ENCODE peak calls at places on chromosome 7, in four cellular contexts. W, N, K and P are unnamed samples.

GRCh38 chr7:156722427-156722826 is 81.9 kb downstream of the RNF32 start:
- DNase-seq in W (no peak), N (no peak), K (no peak), P (no peak)

GRCh38 chr7:105643857-105644256 is 62.6 kb upstream of the EFCAB10 start:
- DNase-seq in W (no peak), N (no peak), K (no peak), P (no peak)

GRCh38 chr7:158672975-158673374 is 31.6 kb downstream of the NCAPG2 start:
- DNase-seq in W (peak; percentile 66), N (no peak), K (no peak), P (no peak)

GRCh38 chr7:830069-830468 is 2.2 kb upstream of the SUN1 start:
- DNase-seq in W (no peak), N (no peak), K (no peak), P (no peak)

GRCh38 chr7:3064077-3064476 is 20.4 kb upstream of the CARD11 start:
- DNase-seq in W (no peak), N (no peak), K (no peak), P (no peak)

GRCh38 chr7:107173191-107173590 is 4.4 kb downstream of the HBP1 start:
- DNase-seq in W (no peak), N (no peak), K (no peak), P (no peak)

GRCh38 chr7:104848386-104848990 is 165.5 kb upstream of the KMT2E start:
- DNase-seq in W (peak; percentile 38), N (peak; percentile 59), K (peak; percentile 57), P (peak; percentile 61)

GRCh38 chr7:159091480-159092475 is 52.9 kb downstream of the VIPR2 start:
- DNase-seq in W (no peak), N (no peak), K (peak; percentile 21), P (no peak)

GRCh38 chr7:81186691-81187090 is 267.8 kb upstream of the SEMA3C start:
- DNase-seq in W (no peak), N (no peak), K (no peak), P (no peak)

GRCh38 chr7:36002900-36003299 is 150.2 kb upstream of the EEPD1 start:
- DNase-seq in W (no peak), N (no peak), K (no peak), P (no peak)

GRCh38 chr7:121080913-121081326 is 92.4 kb downstream of the CPED1 start:
- DNase-seq in W (no peak), N (no peak), K (no peak), P (no peak)

GRCh38 chr7:70076325-70076724 is 478.1 kb downstream of the AUTS2 start:
- DNase-seq in W (no peak), N (no peak), K (no peak), P (no peak)

GRCh38 chr7:128886391-128887168 is 23.9 kb downstream of the ATP6V1F start:
- DNase-seq in W (no peak), N (no peak), K (no peak), P (no peak)

GRCh38 chr7:110590415-110590814 is 500.5 kb upstream of the LRRN3 start:
- DNase-seq in W (no peak), N (no peak), K (no peak), P (no peak)

GRCh38 chr7:778968-779451 is 51.9 kb upstream of the PRKAR1B start:
- DNase-seq in W (no peak), N (no peak), K (no peak), P (no peak)

GRCh38 chr7:99928994-99929729 is at the start of gene GJC3:
- DNase-seq in W (peak; percentile 75), N (peak; percentile 61), K (peak; percentile 48), P (no peak)

GRCh38 chr7:105222953-105223352 is 165.8 kb downstream of the SRPK2 start:
- DNase-seq in W (no peak), N (no peak), K (no peak), P (no peak)

GRCh38 chr7:74199551-74200355 is 10.1 kb upstream of the LAT2 start:
- DNase-seq in W (no peak), N (no peak), K (no peak), P (no peak)

GRCh38 chr7:143129051-143129450 is 2.8 kb upstream of the PIP start:
- DNase-seq in W (no peak), N (no peak), K (no peak), P (no peak)

GRCh38 chr7:155431711-155432110 is 26.2 kb upstream of the EN2 start:
- DNase-seq in W (no peak), N (no peak), K (no peak), P (no peak)

GRCh38 chr7:71348751-71349415 is 216.9 kb downstream of the GALNT17 start:
- DNase-seq in W (no peak), N (no peak), K (no peak), P (no peak)

GRCh38 chr7:68216046-68216445 is 1219.4 kb downstream of the TYW1 start:
- DNase-seq in W (no peak), N (no peak), K (no peak), P (no peak)

GRCh38 chr7:35802649-35803048 is 1.8 kb downstream of the SEPTIN7 start:
- DNase-seq in W (no peak), N (no peak), K (no peak), P (no peak)

GRCh38 chr7:99031496-99031895 is 112.4 kb downstream of the SMURF1 start:
- DNase-seq in W (no peak), N (no peak), K (no peak), P (no peak)

GRCh38 chr7:32335107-32335506 is 155.1 kb downstream of the LSM5 start:
- DNase-seq in W (peak; percentile 16), N (no peak), K (no peak), P (no peak)

GRCh38 chr7:45001138-45001694 is 1.2 kb downstream of the CCM2 start:
- DNase-seq in W (no peak), N (no peak), K (no peak), P (no peak)

GRCh38 chr7:139784643-139785042 is 6.8 kb upstream of the HIPK2 start:
- DNase-seq in W (no peak), N (no peak), K (no peak), P (no peak)

GRCh38 chr7:23333671-23334246 is 34.6 kb downstream of the MALSU1 start:
- DNase-seq in W (peak; percentile 88), N (no peak), K (no peak), P (no peak)

GRCh38 chr7:68720722-68721121 is 877.6 kb upstream of the AUTS2 start:
- DNase-seq in W (no peak), N (no peak), K (no peak), P (no peak)

GRCh38 chr7:69018200-69018599 is 580.1 kb upstream of the AUTS2 start:
- DNase-seq in W (no peak), N (no peak), K (no peak), P (no peak)

GRCh38 chr7:23893172-23893941 is 183.3 kb downstream of the STK31 start:
- DNase-seq in W (peak; percentile 17), N (no peak), K (no peak), P (no peak)

GRCh38 chr7:134632937-134633540 is 13.6 kb upstream of the BPGM start:
- DNase-seq in W (peak; percentile 73), N (no peak), K (no peak), P (no peak)

GRCh38 chr7:26250239-26250638 is 41.4 kb upstream of the SNX10 start:
- DNase-seq in W (no peak), N (no peak), K (no peak), P (no peak)

GRCh38 chr7:102439963-102440795 is 6.8 kb downstream of the ORAI2 start:
- DNase-seq in W (peak; percentile 70), N (no peak), K (no peak), P (no peak)

GRCh38 chr7:34430456-34430855 is 227.6 kb upstream of the NPSR1 start:
- DNase-seq in W (peak; percentile 30), N (no peak), K (no peak), P (no peak)
- TF ChIP-seq CTCF in W (peak; percentile 50), N (no peak), K (no peak), P (no peak)

DNA sequence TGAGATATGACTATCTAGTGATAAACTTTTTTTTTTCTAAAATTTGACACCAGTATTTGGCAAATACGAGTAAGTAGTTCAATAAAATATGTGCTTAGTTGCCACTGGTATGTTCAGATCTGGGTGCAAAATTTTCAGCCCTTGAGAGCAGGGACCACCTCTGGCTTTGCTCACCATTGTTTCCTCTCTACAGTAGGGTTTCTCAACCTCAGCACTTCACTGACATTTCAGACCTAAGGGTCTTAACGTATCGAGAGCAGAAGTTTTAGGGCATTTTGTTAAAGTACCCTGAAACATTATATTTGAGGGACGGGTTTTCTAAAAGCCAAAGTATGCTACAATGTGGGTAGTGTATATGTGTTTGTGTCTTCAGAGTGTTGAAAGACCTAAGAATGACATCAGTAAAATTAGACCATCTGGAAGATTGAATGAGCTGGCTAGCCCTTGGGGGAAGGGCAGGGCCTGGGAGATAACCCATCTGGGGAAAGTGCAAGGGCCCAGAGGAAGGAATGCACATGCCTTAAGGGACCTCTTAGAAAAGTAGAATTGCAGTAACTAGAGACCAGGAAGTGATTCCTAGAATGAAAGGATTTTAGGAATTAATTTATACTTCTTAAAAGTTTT is 11.8 kb downstream of the BZW2 start:
- DNase-seq in W (peak; percentile 77), N (no peak), K (no peak), P (no peak)
- TF ChIP-seq CTCF in W (no peak), N (no peak), K (no peak), P (no peak)

GRCh38 chr7:51077951-51078350 is 238.7 kb downstream of the COBL start:
- DNase-seq in W (no peak), N (no peak), K (no peak), P (no peak)

GRCh38 chr7:51081270-51081890 is 235.2 kb downstream of the COBL start:
- DNase-seq in W (no peak), N (no peak), K (no peak), P (no peak)

GRCh38 chr7:51080622-51081269 is 235.9 kb downstream of the COBL start:
- DNase-seq in W (no peak), N (no peak), K (no peak), P (no peak)

GRCh38 chr7:51078653-51079052 is 238.0 kb downstream of the COBL start:
- DNase-seq in W (no peak), N (no peak), K (no peak), P (no peak)

GRCh38 chr7:51079494-51079893 is 237.1 kb downstream of the COBL start:
- DNase-seq in W (no peak), N (no peak), K (no peak), P (no peak)
- TF ChIP-seq CTCF in W (no peak), N (no peak), K (no peak), P (no peak)

DNA sequence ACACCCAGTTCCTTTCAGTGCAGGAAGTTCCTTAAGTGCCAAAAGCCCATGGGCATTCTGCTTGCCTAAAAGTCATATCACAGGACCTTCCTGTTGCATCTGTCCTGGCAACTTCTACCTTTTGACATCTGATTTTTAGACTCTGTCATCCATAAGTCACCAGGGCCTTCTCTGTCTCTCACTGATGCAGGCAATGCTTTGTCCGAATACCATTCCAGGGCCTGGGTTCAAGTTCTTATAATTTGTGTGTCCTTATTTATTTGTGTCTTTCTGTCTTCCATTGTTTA is 27.1 kb upstream of the HIBADH start:
- DNase-seq in W (no peak), N (no peak), K (no peak), P (no peak)
- TF ChIP-seq CTCF in W (no peak), N (no peak), K (no peak), P (no peak)